ENCODE peak calls at places on chromosomes 3 and 15, in seven cellular contexts. B, M, W, K, P, V and Z are unnamed samples.

GRCh38 chr15:92184142-92184541 is 209.5 kb upstream of the ST8SIA2 start:
- DNase-seq in B (no peak), V (no peak), K (no peak), P (no peak), M (no peak), W (no peak), Z (no peak)

GRCh38 chr3:187639912-187640822 is 30.0 kb downstream of the SST start:
- DNase-seq in K (no peak), M (no peak), P (no peak), V (no peak), W (no peak), B (no peak), Z (no peak)

GRCh38 chr15:32659340-32659831 is 17.9 kb downstream of the SCG5 start:
- DNase-seq in V (no peak), M (no peak), K (no peak), W (peak; percentile 27), P (no peak), B (peak; percentile 31), Z (peak; percentile 51)

GRCh38 chr3:197289726-197290125 is 8.7 kb downstream of the DLG1 start:
- DNase-seq in B (no peak), V (no peak), K (no peak), W (no peak), P (no peak), M (no peak), Z (no peak)

GRCh38 chr3:65597952-65598413 is 440.7 kb downstream of the MAGI1 start:
- DNase-seq in B (peak; percentile 55), K (no peak), V (peak; percentile 62), M (no peak), W (no peak), P (peak; percentile 29), Z (no peak)

GRCh38 chr15:28068930-28069329 is 30.2 kb downstream of the OCA2 start:
- DNase-seq in B (no peak), M (no peak), K (no peak), W (no peak), P (no peak), V (no peak), Z (no peak)

GRCh38 chr3:64627471-64628321 is 60.1 kb downstream of the ADAMTS9 start:
- DNase-seq in B (no peak), M (no peak), W (peak; percentile 75), V (no peak), K (no peak), P (no peak), Z (no peak)

GRCh38 chr3:140170612-140171011 is 235.6 kb downstream of the CLSTN2 start:
- DNase-seq in V (no peak), K (no peak), M (peak; percentile 97), B (no peak), P (no peak), W (no peak), Z (no peak)

GRCh38 chr3:37544869-37545352 is 316.8 kb upstream of the CTDSPL start:
- DNase-seq in M (no peak), P (no peak), K (no peak), W (no peak), V (no peak), B (peak; percentile 63), Z (no peak)

GRCh38 chr3:169923189-169923588 is 11.8 kb downstream of the SAMD7 start:
- DNase-seq in B (peak; percentile 76), W (peak; percentile 6), K (no peak), V (no peak), M (no peak), P (no peak), Z (no peak)

DNA sequence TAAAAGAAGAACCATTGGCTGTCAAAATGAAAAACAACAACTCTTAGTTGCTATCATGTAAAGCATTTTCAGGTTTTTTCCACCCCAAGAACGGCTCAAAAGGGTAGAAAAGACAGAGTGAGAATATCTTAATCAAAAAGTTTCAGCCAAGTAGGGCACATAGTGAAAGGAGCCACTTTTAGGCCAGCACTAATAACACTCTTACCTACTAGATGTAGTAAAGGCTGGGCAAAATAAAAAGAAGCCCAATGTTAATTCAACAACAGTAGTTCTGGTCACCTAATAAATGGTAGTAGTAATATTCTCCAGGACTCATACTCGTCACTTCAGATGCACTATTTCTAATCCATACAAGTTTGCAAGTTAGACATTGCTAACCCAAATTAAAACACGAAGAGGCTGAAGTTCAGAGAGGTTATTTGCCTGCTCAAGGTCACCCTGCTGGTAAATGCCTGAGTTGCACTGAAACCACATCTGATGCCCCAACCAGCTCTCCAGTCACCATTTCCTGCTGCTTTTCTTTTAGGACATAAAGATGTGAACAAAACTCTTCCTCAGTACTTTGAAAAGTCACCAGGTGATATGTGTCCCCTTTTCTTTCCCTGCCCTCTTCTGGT is 7.5 kb downstream of the GOLIM4 start:
- DNase-seq in K (no peak), V (no peak), B (no peak), W (peak; percentile 62), M (peak; percentile 35), P (no peak), Z (no peak)
- TF ChIP-seq SIN3A in K (no peak), V (no peak), B (no peak), W (no peak), M (no peak), P (no peak), Z (no peak)

GRCh38 chr3:178519701-178520100 is 16.5 kb upstream of the KCNMB2 start:
- DNase-seq in V (no peak), M (no peak), P (no peak), W (no peak), K (no peak), B (no peak), Z (no peak)

GRCh38 chr3:178517665-178518366 is 18.4 kb upstream of the KCNMB2 start:
- DNase-seq in K (no peak), B (no peak), M (no peak), V (no peak), W (no peak), P (no peak), Z (no peak)

GRCh38 chr3:178522200-178523052 is 13.8 kb upstream of the KCNMB2 start:
- DNase-seq in V (no peak), P (no peak), W (no peak), M (no peak), B (no peak), K (no peak), Z (no peak)

GRCh38 chr3:178520436-178520835 is 15.8 kb upstream of the KCNMB2 start:
- DNase-seq in V (no peak), K (no peak), W (no peak), M (no peak), P (no peak), B (no peak), Z (no peak)

DNA sequence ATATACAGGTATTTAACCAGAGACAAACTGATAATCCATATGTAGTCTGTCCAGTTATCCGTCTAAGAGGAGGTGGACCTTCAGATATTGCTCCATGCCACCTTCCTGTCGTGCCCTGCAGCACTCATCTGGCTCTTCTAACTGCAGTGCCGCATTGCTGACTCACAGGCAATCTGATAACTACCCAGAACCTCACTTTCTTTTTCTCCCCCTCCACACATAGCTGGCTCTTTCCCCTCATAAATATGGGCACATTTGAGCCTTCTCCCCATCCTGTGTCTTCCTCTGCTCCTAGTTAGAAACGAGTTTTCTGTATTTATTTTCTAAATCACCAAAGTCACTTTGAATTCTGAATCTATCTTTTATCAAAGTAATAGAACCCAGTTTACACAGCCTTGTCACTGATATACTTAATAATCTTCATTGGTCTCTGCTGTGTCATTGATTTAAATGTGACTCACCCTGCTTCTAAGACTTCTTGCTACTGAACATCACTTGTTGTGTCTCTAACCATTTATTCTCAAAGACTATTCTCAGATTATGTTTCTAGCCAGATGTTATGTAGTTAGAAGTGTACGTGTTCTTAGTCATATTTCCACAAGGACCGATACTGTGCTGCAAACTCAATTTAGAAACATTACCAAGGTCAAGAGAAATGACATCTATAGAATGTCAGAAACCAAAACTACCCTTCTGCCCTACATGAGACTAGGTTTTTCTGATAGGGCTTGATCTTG is 17.4 kb upstream of the KCNMB2 start:
- DNase-seq in M (peak; percentile 95), B (no peak), W (no peak), K (no peak), V (no peak), P (no peak), Z (no peak)
- H3K4me1 ChIP-seq in M (peaks cover 83% of the 10 kb centered on the region), B (peaks cover 3% of the 10 kb centered on the region), W (no peaks in the 10 kb centered on the region), K (no peaks in the 10 kb centered on the region), V (no peaks in the 10 kb centered on the region), P (no peaks in the 10 kb centered on the region), Z (no peaks in the 10 kb centered on the region)

GRCh38 chr15:85826756-85827515 is 32.2 kb upstream of the KLHL25 start:
- DNase-seq in B (no peak), P (no peak), W (no peak), M (no peak), V (no peak), K (no peak), Z (no peak)
- TF ChIP-seq POLR2AphosphoS5 in B (no peak), P (no peak), W (no peak), M (no peak), V (no peak), K (no peak), Z (no peak)

GRCh38 chr3:189942948-189943347 is 177.7 kb downstream of the P3H2 start:
- DNase-seq in V (no peak), P (no peak), K (no peak), B (no peak), W (no peak), M (no peak), Z (no peak)

GRCh38 chr3:189941125-189941524 is 179.6 kb downstream of the P3H2 start:
- DNase-seq in V (no peak), W (peak; percentile 21), B (no peak), K (no peak), P (no peak), M (no peak), Z (no peak)

GRCh38 chr3:189944285-189945145 is 176.2 kb downstream of the P3H2 start:
- DNase-seq in K (no peak), B (no peak), W (no peak), M (no peak), P (no peak), V (no peak), Z (no peak)

GRCh38 chr3:189937302-189938255 is 183.1 kb downstream of the P3H2 start:
- DNase-seq in K (peak; percentile 99), B (no peak), M (no peak), P (no peak), V (no peak), W (no peak), Z (peak; percentile 100)

DNA sequence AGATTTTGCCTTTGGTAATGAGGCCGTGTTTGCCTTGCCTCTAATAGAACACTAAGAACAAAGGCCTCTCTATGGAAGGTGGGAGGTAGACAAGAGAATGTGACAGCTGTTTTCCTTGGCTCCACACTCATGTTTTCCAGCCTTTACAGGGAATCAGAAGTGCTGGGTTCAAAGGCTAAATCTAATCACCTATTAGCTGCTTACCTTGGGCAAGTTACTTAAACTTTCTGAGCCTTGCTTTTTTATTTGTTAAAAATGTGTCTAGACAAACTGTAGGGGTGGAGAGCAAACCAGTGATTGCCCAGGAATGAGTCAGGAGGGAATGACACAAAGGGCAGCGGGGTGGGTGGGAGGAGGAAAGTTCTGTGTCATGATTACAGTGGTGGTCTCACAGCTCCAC is 179.0 kb downstream of the P3H2 start:
- DNase-seq in B (no peak), M (no peak), K (no peak), W (peak; percentile 79), V (no peak), P (no peak), Z (no peak)
- TF ChIP-seq SIN3A in B (no peak), M (no peak), K (no peak), W (no peak), V (no peak), P (no peak), Z (no peak)